ENCODE peak calls at places on chromosomes 5 and 9, in ten cellular contexts. One of them, this sample, is unnamed.

GRCh38 chr5:131973981-131974380 is 28.5 kb upstream of the MEIKIN start:
- DNase-seq in foreskin keratinocyte: no peak
- DNase-seq in effector memory CD4-positive, alpha-beta T cell: no peak
- DNase-seq in sigmoid colon: no peak
- DNase-seq in psoas muscle: no peak
- DNase-seq in gastrocnemius medialis: no peak
- DNase-seq in small intestine: no peak
- DNase-seq in CD4-positive, alpha-beta T cell: no peak
- DNase-seq in naive thymus-derived CD4-positive, alpha-beta T cell: no peak
- DNase-seq in suprapubic skin: no peak
- DNase-seq in this sample: no peak

GRCh38 chr9:134670042-134670525 is 28.5 kb downstream of the COL5A1 start:
- DNase-seq in foreskin keratinocyte: peak; percentile 85
- DNase-seq in effector memory CD4-positive, alpha-beta T cell: no peak
- DNase-seq in sigmoid colon: peak; percentile 45
- DNase-seq in psoas muscle: no peak
- DNase-seq in gastrocnemius medialis: no peak
- DNase-seq in small intestine: no peak
- DNase-seq in CD4-positive, alpha-beta T cell: no peak
- DNase-seq in naive thymus-derived CD4-positive, alpha-beta T cell: no peak
- DNase-seq in suprapubic skin: no peak
- DNase-seq in this sample: no peak

GRCh38 chr5:157348049-157348400 is 82.1 kb downstream of the CYFIP2 start:
- DNase-seq in foreskin keratinocyte: no peak
- DNase-seq in effector memory CD4-positive, alpha-beta T cell: no peak
- DNase-seq in sigmoid colon: no peak
- DNase-seq in psoas muscle: no peak
- DNase-seq in gastrocnemius medialis: no peak
- DNase-seq in small intestine: peak; percentile 50
- DNase-seq in CD4-positive, alpha-beta T cell: no peak
- DNase-seq in naive thymus-derived CD4-positive, alpha-beta T cell: no peak
- DNase-seq in suprapubic skin: no peak
- DNase-seq in this sample: no peak

GRCh38 chr9:32395483-32396216 is 11.2 kb downstream of the ACO1 start:
- DNase-seq in foreskin keratinocyte: peak; percentile 73
- DNase-seq in effector memory CD4-positive, alpha-beta T cell: no peak
- DNase-seq in sigmoid colon: peak; percentile 78
- DNase-seq in psoas muscle: peak; percentile 72
- DNase-seq in gastrocnemius medialis: peak; percentile 28
- DNase-seq in small intestine: no peak
- DNase-seq in CD4-positive, alpha-beta T cell: no peak
- DNase-seq in naive thymus-derived CD4-positive, alpha-beta T cell: no peak
- DNase-seq in suprapubic skin: no peak
- DNase-seq in this sample: peak; percentile 20

GRCh38 chr5:8827701-8828100 is 718.2 kb downstream of the SEMA5A start:
- DNase-seq in foreskin keratinocyte: no peak
- DNase-seq in effector memory CD4-positive, alpha-beta T cell: no peak
- DNase-seq in sigmoid colon: no peak
- DNase-seq in psoas muscle: no peak
- DNase-seq in gastrocnemius medialis: no peak
- DNase-seq in small intestine: no peak
- DNase-seq in CD4-positive, alpha-beta T cell: no peak
- DNase-seq in naive thymus-derived CD4-positive, alpha-beta T cell: no peak
- DNase-seq in suprapubic skin: no peak
- DNase-seq in this sample: no peak

GRCh38 chr5:59133801-59134261 is 551.0 kb downstream of the RAB3C start:
- DNase-seq in foreskin keratinocyte: peak; percentile 20
- DNase-seq in effector memory CD4-positive, alpha-beta T cell: no peak
- DNase-seq in sigmoid colon: no peak
- DNase-seq in psoas muscle: no peak
- DNase-seq in gastrocnemius medialis: no peak
- DNase-seq in small intestine: no peak
- DNase-seq in CD4-positive, alpha-beta T cell: no peak
- DNase-seq in naive thymus-derived CD4-positive, alpha-beta T cell: no peak
- DNase-seq in suprapubic skin: no peak
- DNase-seq in this sample: no peak

GRCh38 chr5:179780343-179780742 is 13.4 kb upstream of the LTC4S start:
- DNase-seq in foreskin keratinocyte: no peak
- DNase-seq in effector memory CD4-positive, alpha-beta T cell: no peak
- DNase-seq in sigmoid colon: peak; percentile 65
- DNase-seq in psoas muscle: no peak
- DNase-seq in gastrocnemius medialis: no peak
- DNase-seq in small intestine: no peak
- DNase-seq in CD4-positive, alpha-beta T cell: no peak
- DNase-seq in naive thymus-derived CD4-positive, alpha-beta T cell: no peak
- DNase-seq in suprapubic skin: no peak
- DNase-seq in this sample: no peak

GRCh38 chr9:120922404-120923173 is 4.0 kb downstream of the TRAF1 start:
- DNase-seq in foreskin keratinocyte: no peak
- DNase-seq in effector memory CD4-positive, alpha-beta T cell: no peak
- DNase-seq in sigmoid colon: peak; percentile 36
- DNase-seq in psoas muscle: no peak
- DNase-seq in gastrocnemius medialis: no peak
- DNase-seq in small intestine: no peak
- DNase-seq in CD4-positive, alpha-beta T cell: no peak
- DNase-seq in naive thymus-derived CD4-positive, alpha-beta T cell: no peak
- DNase-seq in suprapubic skin: no peak
- DNase-seq in this sample: no peak

GRCh38 chr5:17216176-17216973 is 1.1 kb upstream of the BASP1 start:
- DNase-seq in foreskin keratinocyte: peak; percentile 85
- DNase-seq in effector memory CD4-positive, alpha-beta T cell: no peak
- DNase-seq in sigmoid colon: peak; percentile 79
- DNase-seq in psoas muscle: peak; percentile 71
- DNase-seq in gastrocnemius medialis: no peak
- DNase-seq in small intestine: peak; percentile 76
- DNase-seq in CD4-positive, alpha-beta T cell: peak; percentile 9
- DNase-seq in naive thymus-derived CD4-positive, alpha-beta T cell: peak; percentile 53
- DNase-seq in suprapubic skin: peak; percentile 85
- DNase-seq in this sample: peak; percentile 82

DNA sequence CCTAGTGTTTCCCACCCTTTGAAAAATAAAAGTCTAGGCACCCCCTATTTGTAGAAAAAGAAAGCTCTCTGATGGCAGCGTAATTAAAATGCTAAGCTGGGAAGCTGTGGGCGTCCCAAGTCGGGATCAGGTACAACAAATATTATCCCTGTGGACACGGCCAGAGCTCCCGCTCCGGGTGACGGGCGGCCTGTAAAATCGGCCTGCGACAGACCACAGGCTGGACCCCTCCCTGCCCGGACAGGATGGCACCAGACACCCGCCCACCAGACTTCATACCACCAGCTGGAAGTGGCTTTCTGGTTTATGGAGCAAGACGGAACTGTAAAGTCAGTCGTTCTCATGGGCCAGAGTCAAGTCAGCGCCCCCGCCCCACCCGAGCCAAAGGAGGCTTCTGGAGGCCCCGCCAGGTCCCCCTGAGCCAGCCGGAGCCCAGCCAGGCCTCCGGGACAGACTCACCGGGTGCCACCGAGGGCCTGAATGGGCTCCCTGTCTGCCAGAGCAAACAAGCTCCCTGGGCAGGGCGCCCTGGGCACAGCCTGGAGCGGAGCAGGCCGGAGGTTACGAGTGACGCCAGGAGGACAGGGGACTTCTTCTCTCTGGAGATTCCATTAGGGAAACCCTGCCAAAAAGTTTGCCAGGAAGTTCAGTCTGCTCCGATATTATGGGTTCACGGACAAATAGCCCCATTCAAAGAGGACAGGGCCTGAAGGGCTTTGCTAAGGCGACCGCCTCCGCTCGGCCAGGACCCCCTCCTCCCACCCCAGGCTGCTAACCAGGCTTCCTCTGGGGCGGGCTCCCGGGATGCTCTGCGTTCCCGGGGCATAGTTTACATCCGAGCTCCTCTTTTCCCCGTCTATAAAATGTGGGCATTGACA is 173.7 kb downstream of the ERCC6L2 start:
- DNase-seq in foreskin keratinocyte: no peak
- DNase-seq in effector memory CD4-positive, alpha-beta T cell: no peak
- DNase-seq in sigmoid colon: peak; percentile 87
- DNase-seq in psoas muscle: peak; percentile 27
- DNase-seq in gastrocnemius medialis: no peak
- DNase-seq in small intestine: no peak
- DNase-seq in CD4-positive, alpha-beta T cell: no peak
- DNase-seq in naive thymus-derived CD4-positive, alpha-beta T cell: no peak
- DNase-seq in suprapubic skin: no peak
- DNase-seq in this sample: peak; percentile 88
- H3K27ac ChIP-seq in foreskin keratinocyte: no peak overlapping the region
- H3K27ac ChIP-seq in effector memory CD4-positive, alpha-beta T cell: no peak overlapping the region
- H3K27ac ChIP-seq in sigmoid colon: peak overlapping the region; percentile 63
- H3K27ac ChIP-seq in psoas muscle: peak overlapping the region; percentile 46
- H3K27ac ChIP-seq in gastrocnemius medialis: peak overlapping the region; percentile 15
- H3K27ac ChIP-seq in small intestine: peak overlapping the region; percentile 69
- H3K27ac ChIP-seq in CD4-positive, alpha-beta T cell: no peak overlapping the region
- H3K27ac ChIP-seq in naive thymus-derived CD4-positive, alpha-beta T cell: no peak overlapping the region
- H3K27ac ChIP-seq in suprapubic skin: peak overlapping the region; percentile 31
- H3K27ac ChIP-seq in this sample: peak overlapping the region; percentile 95

GRCh38 chr5:51394609-51395008 is 11.4 kb downstream of the ISL1 start:
- DNase-seq in foreskin keratinocyte: no peak
- DNase-seq in effector memory CD4-positive, alpha-beta T cell: no peak
- DNase-seq in sigmoid colon: no peak
- DNase-seq in psoas muscle: no peak
- DNase-seq in gastrocnemius medialis: no peak
- DNase-seq in small intestine: no peak
- DNase-seq in CD4-positive, alpha-beta T cell: no peak
- DNase-seq in naive thymus-derived CD4-positive, alpha-beta T cell: no peak
- DNase-seq in suprapubic skin: no peak
- DNase-seq in this sample: no peak

GRCh38 chr5:51396797-51397196 is 13.5 kb downstream of the ISL1 start:
- DNase-seq in foreskin keratinocyte: peak; percentile 63
- DNase-seq in effector memory CD4-positive, alpha-beta T cell: no peak
- DNase-seq in sigmoid colon: no peak
- DNase-seq in psoas muscle: no peak
- DNase-seq in gastrocnemius medialis: no peak
- DNase-seq in small intestine: no peak
- DNase-seq in CD4-positive, alpha-beta T cell: no peak
- DNase-seq in naive thymus-derived CD4-positive, alpha-beta T cell: no peak
- DNase-seq in suprapubic skin: no peak
- DNase-seq in this sample: no peak

GRCh38 chr5:51395245-51395644 is 12.0 kb downstream of the ISL1 start:
- DNase-seq in foreskin keratinocyte: no peak
- DNase-seq in effector memory CD4-positive, alpha-beta T cell: no peak
- DNase-seq in sigmoid colon: no peak
- DNase-seq in psoas muscle: no peak
- DNase-seq in gastrocnemius medialis: no peak
- DNase-seq in small intestine: no peak
- DNase-seq in CD4-positive, alpha-beta T cell: no peak
- DNase-seq in naive thymus-derived CD4-positive, alpha-beta T cell: no peak
- DNase-seq in suprapubic skin: no peak
- DNase-seq in this sample: no peak

GRCh38 chr5:51397996-51398395 is 14.7 kb downstream of the ISL1 start:
- DNase-seq in foreskin keratinocyte: no peak
- DNase-seq in effector memory CD4-positive, alpha-beta T cell: no peak
- DNase-seq in sigmoid colon: no peak
- DNase-seq in psoas muscle: no peak
- DNase-seq in gastrocnemius medialis: no peak
- DNase-seq in small intestine: no peak
- DNase-seq in CD4-positive, alpha-beta T cell: no peak
- DNase-seq in naive thymus-derived CD4-positive, alpha-beta T cell: no peak
- DNase-seq in suprapubic skin: no peak
- DNase-seq in this sample: no peak

DNA sequence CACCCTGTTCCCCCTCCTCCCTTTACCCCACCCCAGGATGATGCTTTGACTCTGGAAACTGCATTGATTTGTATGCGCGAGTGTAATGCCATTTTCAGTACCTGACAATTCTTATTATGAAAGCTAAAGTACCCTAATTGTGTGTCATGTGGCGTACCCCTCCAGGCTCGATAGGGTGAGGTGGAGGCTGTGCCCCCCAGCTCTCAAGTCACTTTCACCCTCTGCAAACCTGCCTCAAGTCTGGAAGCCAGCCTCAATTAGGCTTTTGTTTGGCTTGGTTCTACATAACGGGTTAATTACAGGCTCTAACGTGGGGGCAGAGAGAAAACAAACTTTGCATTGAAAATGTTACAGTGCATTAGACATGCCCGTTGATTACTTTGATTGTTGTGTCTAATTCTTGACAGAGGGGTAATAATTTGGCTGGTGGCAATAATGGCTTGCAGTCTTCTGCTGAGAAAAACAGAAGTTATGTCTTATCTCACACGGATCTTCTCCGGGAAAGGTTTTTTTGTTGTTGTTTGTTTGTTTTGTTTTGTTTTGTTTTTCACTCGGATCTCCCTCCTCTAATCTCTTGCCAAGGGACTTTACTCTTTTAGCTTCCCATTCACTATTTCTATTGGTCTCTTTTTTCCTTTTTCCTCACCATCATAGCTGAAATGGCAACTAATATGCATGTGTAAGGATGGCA is 12.6 kb downstream of the ISL1 start:
- DNase-seq in foreskin keratinocyte: no peak
- DNase-seq in effector memory CD4-positive, alpha-beta T cell: no peak
- DNase-seq in sigmoid colon: no peak
- DNase-seq in psoas muscle: no peak
- DNase-seq in gastrocnemius medialis: no peak
- DNase-seq in small intestine: no peak
- DNase-seq in CD4-positive, alpha-beta T cell: no peak
- DNase-seq in naive thymus-derived CD4-positive, alpha-beta T cell: no peak
- DNase-seq in suprapubic skin: no peak
- DNase-seq in this sample: no peak
- H3K27me3 ChIP-seq in foreskin keratinocyte: no peaks in the 10 kb centered on the region
- H3K27me3 ChIP-seq in effector memory CD4-positive, alpha-beta T cell: peaks cover 3% of the 10 kb centered on the region
- H3K27me3 ChIP-seq in sigmoid colon: peaks cover 9% of the 10 kb centered on the region
- H3K27me3 ChIP-seq in psoas muscle: no peaks in the 10 kb centered on the region
- H3K27me3 ChIP-seq in gastrocnemius medialis: peaks cover 67% of the 10 kb centered on the region
- H3K27me3 ChIP-seq in small intestine: peaks cover 39% of the 10 kb centered on the region
- H3K27me3 ChIP-seq in CD4-positive, alpha-beta T cell: peaks cover 45% of the 10 kb centered on the region
- H3K27me3 ChIP-seq in naive thymus-derived CD4-positive, alpha-beta T cell: no peaks in the 10 kb centered on the region
- H3K27me3 ChIP-seq in suprapubic skin: peaks cover 85% of the 10 kb centered on the region
- H3K27me3 ChIP-seq in this sample: peaks cover 41% of the 10 kb centered on the region

DNA sequence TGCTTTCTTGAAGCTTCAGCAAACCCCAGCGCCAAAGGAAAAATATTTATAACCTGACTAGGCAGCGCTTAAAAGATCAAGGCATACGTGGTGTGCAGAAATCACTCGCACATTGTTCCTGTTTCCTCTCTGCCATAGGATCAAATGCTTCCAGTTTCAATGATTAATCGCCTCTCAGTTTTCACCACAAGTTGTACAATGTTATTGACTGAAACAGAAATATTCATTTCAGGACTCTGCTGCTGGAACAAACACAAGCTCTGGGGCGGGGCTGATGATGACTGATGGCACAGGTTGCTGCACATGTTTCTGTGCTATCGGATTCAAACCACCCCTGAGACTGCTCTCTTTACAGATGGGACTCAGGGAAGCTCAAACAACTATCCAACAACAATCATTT is 68.6 kb downstream of the KCNIP1 start:
- DNase-seq in foreskin keratinocyte: peak; percentile 29
- DNase-seq in effector memory CD4-positive, alpha-beta T cell: no peak
- DNase-seq in sigmoid colon: no peak
- DNase-seq in psoas muscle: no peak
- DNase-seq in gastrocnemius medialis: no peak
- DNase-seq in small intestine: no peak
- DNase-seq in CD4-positive, alpha-beta T cell: no peak
- DNase-seq in naive thymus-derived CD4-positive, alpha-beta T cell: no peak
- DNase-seq in suprapubic skin: no peak
- DNase-seq in this sample: peak; percentile 7
- H3K27ac ChIP-seq in foreskin keratinocyte: no peak overlapping the region
- H3K27ac ChIP-seq in effector memory CD4-positive, alpha-beta T cell: no peak overlapping the region
- H3K27ac ChIP-seq in sigmoid colon: no peak overlapping the region
- H3K27ac ChIP-seq in psoas muscle: no peak overlapping the region
- H3K27ac ChIP-seq in gastrocnemius medialis: no peak overlapping the region
- H3K27ac ChIP-seq in small intestine: no peak overlapping the region
- H3K27ac ChIP-seq in CD4-positive, alpha-beta T cell: no peak overlapping the region
- H3K27ac ChIP-seq in naive thymus-derived CD4-positive, alpha-beta T cell: no peak overlapping the region
- H3K27ac ChIP-seq in suprapubic skin: no peak overlapping the region
- H3K27ac ChIP-seq in this sample: no peak overlapping the region

GRCh38 chr5:141356133-141356532 is 1.3 kb downstream of the PCDHGA4 start:
- DNase-seq in foreskin keratinocyte: no peak
- DNase-seq in effector memory CD4-positive, alpha-beta T cell: no peak
- DNase-seq in sigmoid colon: no peak
- DNase-seq in psoas muscle: no peak
- DNase-seq in gastrocnemius medialis: no peak
- DNase-seq in small intestine: no peak
- DNase-seq in CD4-positive, alpha-beta T cell: no peak
- DNase-seq in naive thymus-derived CD4-positive, alpha-beta T cell: no peak
- DNase-seq in suprapubic skin: no peak
- DNase-seq in this sample: no peak
- H3K27me3 ChIP-seq in foreskin keratinocyte: peaks cover 20% of the 10 kb centered on the region
- H3K27me3 ChIP-seq in effector memory CD4-positive, alpha-beta T cell: peaks cover 5% of the 10 kb centered on the region
- H3K27me3 ChIP-seq in sigmoid colon: no peaks in the 10 kb centered on the region
- H3K27me3 ChIP-seq in psoas muscle: no peaks in the 10 kb centered on the region
- H3K27me3 ChIP-seq in gastrocnemius medialis: peaks cover 35% of the 10 kb centered on the region
- H3K27me3 ChIP-seq in small intestine: peaks cover 19% of the 10 kb centered on the region
- H3K27me3 ChIP-seq in CD4-positive, alpha-beta T cell: peaks cover 84% of the 10 kb centered on the region
- H3K27me3 ChIP-seq in naive thymus-derived CD4-positive, alpha-beta T cell: no peaks in the 10 kb centered on the region
- H3K27me3 ChIP-seq in suprapubic skin: no peaks in the 10 kb centered on the region
- H3K27me3 ChIP-seq in this sample: no peaks in the 10 kb centered on the region